ENCODE peak calls at places on chromosome 4, in seven cellular contexts. U is neuronal stem cell, X is IMR-90, O is trophoblast cell, D is mesenchymal stem cell, E is mesendoderm, J is H1. T is an unnamed sample.

GRCh38 chr4:152289963-152290362 is 245.9 kb downstream of the FBXW7 start:
- DNase-seq in U (no peak), X (no peak), O (no peak), D (no peak), E (no peak), J (no peak), T (no peak)

GRCh38 chr4:92304636-92305035 is 870 bp downstream of the GRID2 start:
- DNase-seq in U (peak; percentile 30), X (no peak), O (no peak), D (peak; percentile 5), E (peak; percentile 67), J (no peak), T (peak; percentile 43)

GRCh38 chr4:87677731-87678130 is 27.7 kb downstream of the DMP1 start:
- DNase-seq in U (no peak), X (no peak), O (no peak), D (no peak), E (no peak), J (no peak), T (no peak)

GRCh38 chr4:99052902-99053301 is 35.7 kb downstream of the ADH5 start:
- DNase-seq in U (no peak), X (peak; percentile 52), O (no peak), D (peak; percentile 36), E (no peak), J (no peak), T (no peak)

GRCh38 chr4:79050521-79050880 is 111.3 kb upstream of the PAQR3 start:
- DNase-seq in U (no peak), X (no peak), O (no peak), D (no peak), E (peak; percentile 34), J (no peak), T (no peak)

GRCh38 chr4:36053931-36054330 is 190.4 kb downstream of the ARAP2 start:
- DNase-seq in U (no peak), X (no peak), O (peak; percentile 54), D (peak; percentile 11), E (no peak), J (no peak), T (no peak)

GRCh38 chr4:40918330-40918729 is 168.6 kb downstream of the NSUN7 start:
- DNase-seq in U (no peak), X (peak; percentile 84), O (no peak), D (peak; percentile 80), E (no peak), J (no peak), T (no peak)

GRCh38 chr4:153555730-153556440 is 89.7 kb downstream of the TMEM131L start:
- DNase-seq in U (no peak), X (peak; percentile 84), O (no peak), D (peak; percentile 55), E (no peak), J (no peak), T (no peak)

GRCh38 chr4:133130171-133130570 is 18.9 kb upstream of the PCDH10 start:
- DNase-seq in U (no peak), X (no peak), O (peak; percentile 58), D (peak; percentile 16), E (peak; percentile 50), J (no peak), T (no peak)

GRCh38 chr4:4200624-4201023 is 26.1 kb downstream of the OTOP1 start:
- DNase-seq in U (no peak), X (peak; percentile 4), O (peak; percentile 16), D (no peak), E (peak; percentile 54), J (no peak), T (no peak)

GRCh38 chr4:118683513-118683912 is 1.7 kb upstream of the METTL14 start:
- DNase-seq in U (no peak), X (no peak), O (no peak), D (no peak), E (peak; percentile 57), J (no peak), T (peak; percentile 46)

GRCh38 chr4:93182722-93183121 is 645.8 kb upstream of the ATOH1 start:
- DNase-seq in U (no peak), X (no peak), O (no peak), D (no peak), E (no peak), J (no peak), T (no peak)

GRCh38 chr4:129545599-129546278 is 449.8 kb downstream of the C4orf33 start:
- DNase-seq in U (no peak), X (no peak), O (no peak), D (no peak), E (no peak), J (no peak), T (no peak)

GRCh38 chr4:87078987-87079469 is 141.4 kb downstream of the KLHL8 start:
- DNase-seq in U (no peak), X (peak; percentile 88), O (peak; percentile 50), D (peak; percentile 68), E (no peak), J (no peak), T (no peak)

GRCh38 chr4:182307746-182308145 is 64.5 kb downstream of the TENM3 start:
- DNase-seq in U (no peak), X (peak; percentile 97), O (no peak), D (peak; percentile 62), E (no peak), J (no peak), T (no peak)

GRCh38 chr4:2537011-2537830 is 774 bp downstream of the FAM193A start:
- DNase-seq in U (peak; percentile 48), X (peak; percentile 24), O (peak; percentile 40), D (peak; percentile 43), E (peak; percentile 61), J (no peak), T (peak; percentile 53)

GRCh38 chr4:26813698-26814097 is 46.9 kb upstream of the STIM2 start:
- DNase-seq in U (no peak), X (no peak), O (no peak), D (no peak), E (no peak), J (no peak), T (no peak)

GRCh38 chr4:8157944-8158709 is 486 bp downstream of the ABLIM2 start:
- DNase-seq in U (peak; percentile 23), X (no peak), O (no peak), D (peak; percentile 14), E (no peak), J (no peak), T (no peak)

GRCh38 chr4:54063224-54063623 is 1.2 kb downstream of the CHIC2 start:
- DNase-seq in U (no peak), X (peak; percentile 60), O (no peak), D (peak; percentile 62), E (no peak), J (no peak), T (no peak)

GRCh38 chr4:73871911-73872310 is 2.7 kb downstream of the CXCL1 start:
- DNase-seq in U (no peak), X (no peak), O (no peak), D (peak; percentile 55), E (no peak), J (no peak), T (no peak)

DNA sequence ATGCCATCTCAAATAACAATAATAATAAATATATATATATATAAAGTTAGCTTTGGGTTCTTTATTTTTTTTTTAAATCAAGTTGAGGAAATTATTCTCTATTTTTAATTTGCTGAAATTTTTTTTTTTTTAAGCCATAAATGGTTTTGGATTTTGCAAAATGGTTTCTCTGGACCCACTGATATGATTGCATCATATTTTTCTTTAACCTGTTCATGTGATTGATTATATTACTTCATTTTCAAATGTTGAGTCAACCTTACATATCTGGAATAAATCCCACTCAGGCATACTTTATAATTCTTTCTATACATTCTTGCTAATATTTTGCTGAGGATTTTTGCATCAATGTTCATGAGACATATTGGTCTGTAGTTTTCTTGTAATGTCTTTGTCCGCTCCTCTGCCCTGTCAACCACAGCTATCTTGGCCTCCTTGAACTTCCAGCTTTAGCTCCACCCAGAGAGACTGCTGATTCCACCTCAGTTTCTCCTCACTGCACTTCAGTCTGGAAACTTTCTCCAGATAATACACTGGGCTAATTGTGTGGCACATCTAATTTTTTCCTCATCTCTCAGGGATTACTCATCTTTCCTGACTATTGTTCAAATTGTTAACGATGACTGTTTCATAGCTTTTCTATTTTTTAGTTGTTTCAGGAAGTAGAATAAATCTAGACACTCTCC is 160.9 kb upstream of the GIMD1 start:
- DNase-seq in U (no peak), X (peak; percentile 1), O (no peak), D (no peak), E (no peak), J (no peak), T (no peak)
- H3K4ac ChIP-seq in U (no peak overlapping the region), X (no peak overlapping the region), O (no peak overlapping the region), D (no peak overlapping the region), E (no peak overlapping the region), J (no peak overlapping the region), T (no peak overlapping the region)

GRCh38 chr4:15601862-15602261 is 53.3 kb downstream of the FBXL5 start:
- DNase-seq in U (no peak), X (no peak), O (no peak), D (no peak), E (no peak), J (no peak), T (no peak)

GRCh38 chr4:15598644-15599043 is 56.5 kb downstream of the FBXL5 start:
- DNase-seq in U (no peak), X (peak; percentile 91), O (no peak), D (peak; percentile 83), E (no peak), J (no peak), T (no peak)

GRCh38 chr4:15605537-15605936 is 49.6 kb downstream of the FBXL5 start:
- DNase-seq in U (peak; percentile 24), X (no peak), O (no peak), D (no peak), E (no peak), J (no peak), T (no peak)

GRCh38 chr4:15600176-15600575 is 55.0 kb downstream of the FBXL5 start:
- DNase-seq in U (no peak), X (no peak), O (no peak), D (no peak), E (no peak), J (no peak), T (no peak)
- H3K23ac ChIP-seq in U (no peak overlapping the region), X (no peak overlapping the region), O (no peak overlapping the region), D (no peak overlapping the region), E (no peak overlapping the region), J (no peak overlapping the region), T (no peak overlapping the region)

GRCh38 chr4:128288689-128289106 is 1.1 kb upstream of the PGRMC2 start:
- DNase-seq in U (no peak), X (peak; percentile 56), O (peak; percentile 58), D (peak; percentile 47), E (peak; percentile 72), J (no peak), T (no peak)

GRCh38 chr4:128289523-128290158 is 2.0 kb upstream of the PGRMC2 start:
- DNase-seq in U (no peak), X (no peak), O (no peak), D (no peak), E (no peak), J (no peak), T (no peak)

GRCh38 chr4:128291096-128291495 is 3.5 kb upstream of the PGRMC2 start:
- DNase-seq in U (no peak), X (no peak), O (no peak), D (no peak), E (no peak), J (no peak), T (no peak)

GRCh38 chr4:128292349-128292748 is 4.7 kb upstream of the PGRMC2 start:
- DNase-seq in U (no peak), X (no peak), O (no peak), D (no peak), E (no peak), J (no peak), T (no peak)

GRCh38 chr4:128290526-128290925 is 2.9 kb upstream of the PGRMC2 start:
- DNase-seq in U (no peak), X (no peak), O (peak; percentile 61), D (no peak), E (no peak), J (no peak), T (no peak)
- H3K27ac ChIP-seq in U (no peak overlapping the region), X (no peak overlapping the region), O (no peak overlapping the region), D (no peak overlapping the region), E (no peak overlapping the region), J (no peak overlapping the region), T (no peak overlapping the region)

GRCh38 chr4:169108303-169108702 is 98.2 kb upstream of the CBR4 start:
- DNase-seq in U (no peak), X (no peak), O (no peak), D (no peak), E (no peak), J (no peak), T (no peak)
- H3K4ac ChIP-seq in U (no peak overlapping the region), X (no peak overlapping the region), O (no peak overlapping the region), D (no peak overlapping the region), E (no peak overlapping the region), J (no peak overlapping the region), T (no peak overlapping the region)

T was measured in H9.